ENCODE peak calls at places on chromosomes 7 and 10, in seven cellular contexts. V is HepG2, Y is K562, U is spleen, J is HCT116, K is transverse colon, Z is GM12878. G is an unnamed sample.

GRCh38 chr10:104333728-104334373 is 4.4 kb downstream of the ITPRIP start:
- DNase-seq in V (no peak), Y (no peak), U (peak), J (no peak), K (no peak), Z (no peak), G (no peak)

GRCh38 chr7:99860281-99861127 is 16.3 kb downstream of the OR2AE1 start:
- DNase-seq in V (peak), Y (no peak), U (no peak), J (no peak), K (no peak), Z (no peak), G (peak)

GRCh38 chr7:29854257-29854938 is 48.1 kb downstream of the WIPF3 start:
- DNase-seq in V (no peak), Y (peak), U (no peak), J (no peak), K (no peak), Z (no peak), G (no peak)

GRCh38 chr10:46539596-46540411 is 16.7 kb downstream of the GPRIN2 start:
- DNase-seq in V (peak), Y (no peak), U (peak), J (no peak), K (peak), Z (no peak), G (no peak)

GRCh38 chr7:1940402-1940786 is 270.3 kb downstream of the ELFN1 start:
- DNase-seq in V (no peak), Y (peak), U (peak), J (no peak), K (peak), Z (peak), G (no peak)

GRCh38 chr7:9231683-9232082 is 798.3 kb downstream of the NXPH1 start:
- DNase-seq in V (no peak), Y (no peak), U (peak), J (no peak), K (no peak), Z (no peak), G (no peak)

GRCh38 chr10:16401416-16401815 is 35.4 kb upstream of the PTER start:
- DNase-seq in V (no peak), Y (no peak), U (no peak), J (no peak), K (no peak), Z (no peak), G (no peak)

GRCh38 chr7:106732045-106732444 is 71.1 kb upstream of the CCDC71L start:
- DNase-seq in V (no peak), Y (no peak), U (no peak), J (no peak), K (no peak), Z (no peak), G (no peak)

GRCh38 chr7:37218956-37219355 is 229.7 kb downstream of the ELMO1 start:
- DNase-seq in V (no peak), Y (no peak), U (no peak), J (no peak), K (no peak), Z (no peak), G (no peak)

GRCh38 chr10:6052247-6053221 is 9.6 kb downstream of the IL2RA start:
- DNase-seq in V (no peak), Y (no peak), U (peak), J (no peak), K (peak), Z (peak), G (no peak)

GRCh38 chr10:88195841-88196240 is 332.4 kb downstream of the PTEN start:
- DNase-seq in V (no peak), Y (no peak), U (no peak), J (no peak), K (no peak), Z (no peak), G (no peak)

GRCh38 chr10:46526682-46527038 is 29.8 kb downstream of the GPRIN2 start:
- DNase-seq in V (no peak), Y (no peak), U (peak), J (no peak), K (peak), Z (no peak), G (no peak)

GRCh38 chr10:59019603-59020002 is 156.8 kb upstream of the PHYHIPL start:
- DNase-seq in V (no peak), Y (no peak), U (no peak), J (no peak), K (no peak), Z (no peak), G (no peak)

GRCh38 chr7:105926131-105926530 is 36.9 kb upstream of the CDHR3 start:
- DNase-seq in V (no peak), Y (no peak), U (no peak), J (no peak), K (no peak), Z (no peak), G (no peak)

GRCh38 chr7:43439631-43440401 is 143.1 kb upstream of the STK17A start:
- DNase-seq in V (peak), Y (peak), U (peak), J (peak), K (peak), Z (peak), G (no peak)

GRCh38 chr7:143467724-143468123 is 9.9 kb upstream of the TAS2R41 start:
- DNase-seq in V (no peak), Y (no peak), U (no peak), J (no peak), K (no peak), Z (no peak), G (no peak)

GRCh38 chr7:143391462-143392404 is 10.6 kb downstream of the ZYX start:
- DNase-seq in V (no peak), Y (peak), U (no peak), J (no peak), K (peak), Z (no peak), G (no peak)

GRCh38 chr7:15874774-15875173 is 188.3 kb upstream of the MEOX2 start:
- DNase-seq in V (no peak), Y (no peak), U (no peak), J (no peak), K (no peak), Z (no peak), G (no peak)

GRCh38 chr7:66099551-66100407 is 14.9 kb upstream of the CRCP start:
- DNase-seq in V (no peak), Y (peak), U (peak), J (peak), K (peak), Z (no peak), G (peak)

GRCh38 chr7:106561657-106562411 is 99.1 kb downstream of the CCDC71L start:
- DNase-seq in V (no peak), Y (no peak), U (no peak), J (no peak), K (no peak), Z (peak), G (no peak)

GRCh38 chr7:130359276-130359857 is 14.8 kb downstream of the CPA5 start:
- DNase-seq in V (no peak), Y (no peak), U (no peak), J (no peak), K (no peak), Z (no peak), G (no peak)

GRCh38 chr7:66076459-66077329 is 1.1 kb downstream of the ASL start:
- DNase-seq in V (peak), Y (no peak), U (peak), J (no peak), K (peak), Z (no peak), G (no peak)

GRCh38 chr7:5302577-5302976 is 19.8 kb downstream of the SLC29A4 start:
- DNase-seq in V (no peak), Y (no peak), U (no peak), J (no peak), K (no peak), Z (no peak), G (no peak)

GRCh38 chr7:139895141-139895829 is 66.2 kb downstream of the TBXAS1 start:
- DNase-seq in V (no peak), Y (no peak), U (no peak), J (no peak), K (no peak), Z (no peak), G (no peak)

GRCh38 chr7:5831196-5831595 is 49.4 kb upstream of the OCM start:
- DNase-seq in V (no peak), Y (peak), U (no peak), J (no peak), K (no peak), Z (no peak), G (no peak)

GRCh38 chr10:60208676-60209269 is 180.9 kb downstream of the ANK3 start:
- DNase-seq in V (peak), Y (peak), U (no peak), J (peak), K (no peak), Z (no peak), G (no peak)

GRCh38 chr10:17272648-17273047 is 44.6 kb downstream of the VIM start:
- DNase-seq in V (no peak), Y (no peak), U (no peak), J (no peak), K (no peak), Z (no peak), G (no peak)

GRCh38 chr7:5567810-5568209 is 144.2 kb upstream of the TNRC18 start:
- DNase-seq in V (no peak), Y (no peak), U (no peak), J (no peak), K (no peak), Z (no peak), G (no peak)

GRCh38 chr10:112689327-112689726 is 242.3 kb downstream of the VTI1A start:
- DNase-seq in V (peak), Y (peak), U (no peak), J (peak), K (peak), Z (no peak), G (no peak)

GRCh38 chr10:98414932-98415709 is at the start of gene PYROXD2:
- DNase-seq in V (peak), Y (peak), U (peak), J (peak), K (peak), Z (no peak), G (peak)

GRCh38 chr7:128880791-128881457 is 18.3 kb downstream of the ATP6V1F start:
- DNase-seq in V (no peak), Y (no peak), U (peak), J (no peak), K (no peak), Z (no peak), G (no peak)

GRCh38 chr10:132158810-132159209 is 27.9 kb upstream of the DPYSL4 start:
- DNase-seq in V (no peak), Y (no peak), U (no peak), J (no peak), K (no peak), Z (no peak), G (no peak)

GRCh38 chr7:1854521-1855395 is 184.7 kb downstream of the ELFN1 start:
- DNase-seq in V (no peak), Y (peak), U (peak), J (no peak), K (peak), Z (no peak), G (no peak)

GRCh38 chr10:73439055-73439454 is 5.7 kb upstream of the MSS51 start:
- DNase-seq in V (no peak), Y (no peak), U (no peak), J (no peak), K (no peak), Z (no peak), G (no peak)

GRCh38 chr7:66558660-66559465 is 69.8 kb upstream of the KCTD7 start:
- DNase-seq in V (no peak), Y (no peak), U (no peak), J (no peak), K (peak), Z (no peak), G (no peak)

GRCh38 chr7:29194206-29194593 is 375 bp upstream of the CHN2 start:
- DNase-seq in V (no peak), Y (no peak), U (peak), J (no peak), K (peak), Z (no peak), G (no peak)

GRCh38 chr7:36638140-36638539 is 86.2 kb downstream of the AOAH start:
- DNase-seq in V (no peak), Y (no peak), U (no peak), J (no peak), K (no peak), Z (no peak), G (no peak)

GRCh38 chr7:79272066-79272669 is 181.3 kb downstream of the MAGI2 start:
- DNase-seq in V (peak), Y (peak), U (no peak), J (peak), K (no peak), Z (no peak), G (no peak)

GRCh38 chr7:2754086-2754485 is 66.1 kb downstream of the AMZ1 start:
- DNase-seq in V (no peak), Y (no peak), U (no peak), J (no peak), K (no peak), Z (no peak), G (no peak)

GRCh38 chr10:78925800-78926319 is 142.9 kb upstream of the ZMIZ1 start:
- DNase-seq in V (no peak), Y (peak), U (no peak), J (no peak), K (no peak), Z (no peak), G (no peak)
- TF ChIP-seq POLR2AphosphoS5 in V (no peak), Y (no peak), U (no peak), J (no peak), K (no peak), Z (no peak), G (no peak)

GRCh38 chr10:12902135-12902572 is 99.4 kb downstream of the CCDC3 start:
- DNase-seq in V (peak), Y (peak), U (no peak), J (peak), K (peak), Z (peak), G (peak)
- H3K4me3 ChIP-seq in V (no peak), Y (no peak), U (no peak), J (no peak), K (no peak), Z (no peak), G (no peak)

GRCh38 chr7:12719978-12720377 is 32.5 kb downstream of the ARL4A start:
- DNase-seq in V (no peak), Y (no peak), U (no peak), J (no peak), K (no peak), Z (no peak), G (no peak)

GRCh38 chr7:12722136-12722535 is 34.7 kb downstream of the ARL4A start:
- DNase-seq in V (no peak), Y (no peak), U (no peak), J (no peak), K (no peak), Z (no peak), G (no peak)

GRCh38 chr7:12716722-12717121 is 29.3 kb downstream of the ARL4A start:
- DNase-seq in V (no peak), Y (no peak), U (no peak), J (no peak), K (no peak), Z (no peak), G (no peak)

GRCh38 chr7:12721286-12721830 is 33.9 kb downstream of the ARL4A start:
- DNase-seq in V (no peak), Y (no peak), U (no peak), J (no peak), K (no peak), Z (no peak), G (no peak)

GRCh38 chr7:12719141-12719919 is 31.9 kb downstream of the ARL4A start:
- DNase-seq in V (no peak), Y (peak), U (no peak), J (no peak), K (no peak), Z (no peak), G (peak)
- TF ChIP-seq POLR2AphosphoS5 in V (no peak), Y (no peak), U (no peak), J (no peak), K (no peak), Z (no peak), G (peak)

GRCh38 chr10:29646960-29647431 is 12.2 kb upstream of the SVIL start:
- DNase-seq in V (no peak), Y (no peak), U (no peak), J (no peak), K (no peak), Z (no peak), G (no peak)
- H3K4me3 ChIP-seq in V (no peak), Y (no peak), U (no peak), J (no peak), K (peak), Z (no peak), G (no peak)

GRCh38 chr7:513521-514166 is 6.0 kb downstream of the PDGFA start:
- DNase-seq in V (no peak), Y (no peak), U (no peak), J (no peak), K (no peak), Z (no peak), G (no peak)

GRCh38 chr7:512146-512510 is 7.5 kb downstream of the PDGFA start:
- DNase-seq in V (no peak), Y (no peak), U (peak), J (no peak), K (no peak), Z (no peak), G (no peak)

GRCh38 chr7:514242-514641 is 5.4 kb downstream of the PDGFA start:
- DNase-seq in V (no peak), Y (no peak), U (no peak), J (no peak), K (no peak), Z (no peak), G (no peak)

GRCh38 chr7:511476-512145 is 8.0 kb downstream of the PDGFA start:
- DNase-seq in V (no peak), Y (no peak), U (peak), J (no peak), K (no peak), Z (no peak), G (peak)

DNA sequence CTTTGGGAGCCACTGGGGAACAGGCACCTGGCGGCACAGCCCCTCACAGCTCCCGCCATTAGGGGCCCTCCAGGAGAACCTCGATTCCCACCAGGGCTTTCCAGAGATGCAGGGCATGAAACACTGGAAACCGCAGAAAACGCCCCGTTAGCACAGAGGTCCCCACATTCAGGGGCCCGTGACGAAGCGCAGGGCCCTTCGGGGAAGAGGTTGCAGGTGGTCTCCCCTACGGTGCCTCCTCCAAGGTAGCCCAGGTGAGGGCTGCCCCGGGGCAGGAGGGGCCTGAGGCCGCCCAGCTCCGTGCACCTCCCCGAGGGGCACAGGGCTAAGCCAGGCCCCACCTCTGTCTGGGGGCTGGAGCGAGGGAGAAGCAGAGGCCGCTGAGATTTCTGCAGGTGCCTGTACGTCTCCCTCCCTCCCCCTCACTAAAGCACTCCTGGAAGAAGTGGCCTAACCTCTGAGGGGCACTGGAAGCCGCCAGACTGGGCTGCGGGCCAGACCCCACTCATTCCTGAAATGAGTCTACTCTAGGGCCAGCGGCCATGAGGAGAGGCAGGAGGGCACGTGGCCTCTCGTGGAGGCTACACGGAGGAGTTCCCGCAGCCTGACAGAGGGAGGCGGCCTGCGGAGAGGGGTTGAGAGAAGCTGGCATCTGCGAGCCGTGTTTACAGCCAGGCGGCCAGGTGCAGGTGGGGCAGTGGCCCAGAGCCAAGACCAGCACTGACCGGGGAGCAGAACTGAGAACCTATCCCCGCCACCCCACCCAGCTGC is 6.9 kb downstream of the PDGFA start:
- DNase-seq in V (no peak), Y (no peak), U (no peak), J (no peak), K (peak), Z (no peak), G (peak)
- TF ChIP-seq POLR2AphosphoS5 in V (no peak), Y (no peak), U (no peak), J (no peak), K (no peak), Z (no peak), G (no peak)

GRCh38 chr10:19638173-19638872 is 177.9 kb upstream of the PLXDC2 start:
- DNase-seq in V (peak), Y (no peak), U (no peak), J (no peak), K (no peak), Z (no peak), G (no peak)
- H3K4me3 ChIP-seq in V (peak), Y (no peak), U (no peak), J (no peak), K (peak), Z (no peak), G (no peak)

G was measured in prostate gland.